ENCODE peak calls at places on chromosomes 12 and 14, in seven cellular contexts. B is NCI-H1105; T is naive B cell; M is activated CD4-positive, alpha-beta T cell treated with anti-CD3 and anti-CD28 coated beads for 4 hours; D is heart right ventricle; X is Daoy; Q is NCI-H2171 treated with DMSO at 0.1 percent for 48 hours. N is an unnamed sample.

GRCh38 chr14:56487090-56487667 is 92.4 kb upstream of the TMEM260 start:
- DNase-seq in B (peak; percentile 20), T (no peak), M (no peak), D (no peak), X (no peak), Q (peak; percentile 42), N (no peak)

GRCh38 chr14:104795781-104796681 is 483 bp upstream of the AKT1 start:
- DNase-seq in B (peak; percentile 12), T (peak; percentile 49), M (peak; percentile 60), D (peak; percentile 50), X (peak; percentile 79), Q (no peak), N (peak; percentile 87)

GRCh38 chr14:81453166-81453766 is 53.1 kb upstream of the STON2 start:
- DNase-seq in B (peak; percentile 44), T (peak; percentile 32), M (peak; percentile 47), D (peak; percentile 51), X (peak; percentile 56), Q (peak; percentile 84), N (peak; percentile 79)

GRCh38 chr14:71333705-71334104 is 426.4 kb downstream of the PCNX1 start:
- DNase-seq in B (no peak), T (no peak), M (no peak), D (no peak), X (no peak), Q (no peak), N (no peak)

GRCh38 chr14:74841230-74842207 is 34.4 kb downstream of the PROX2 start:
- DNase-seq in B (no peak), T (peak; percentile 54), M (no peak), D (no peak), X (no peak), Q (no peak), N (no peak)

GRCh38 chr12:124909831-124910560 is 4.5 kb downstream of the UBC start:
- DNase-seq in B (no peak), T (no peak), M (no peak), D (no peak), X (no peak), Q (no peak), N (no peak)

GRCh38 chr12:88546851-88547250 is 33.4 kb downstream of the KITLG start:
- DNase-seq in B (no peak), T (no peak), M (no peak), D (no peak), X (no peak), Q (no peak), N (no peak)

GRCh38 chr14:57833304-57833703 is 32.6 kb downstream of the SLC35F4 start:
- DNase-seq in B (no peak), T (no peak), M (no peak), D (no peak), X (peak; percentile 95), Q (peak; percentile 7), N (no peak)

GRCh38 chr14:54090274-54090673 is 133.6 kb upstream of the BMP4 start:
- DNase-seq in B (no peak), T (no peak), M (no peak), D (no peak), X (no peak), Q (no peak), N (no peak)

GRCh38 chr12:119005085-119005484 is 23.7 kb downstream of the SRRM4 start:
- DNase-seq in B (no peak), T (no peak), M (no peak), D (no peak), X (no peak), Q (no peak), N (no peak)

GRCh38 chr12:6825398-6826124 is 2.6 kb upstream of the P3H3 start:
- DNase-seq in B (peak; percentile 12), T (peak; percentile 63), M (peak; percentile 87), D (peak; percentile 87), X (peak; percentile 86), Q (peak; percentile 87), N (peak; percentile 93)

GRCh38 chr12:104864668-104865067 is 93.4 kb downstream of the SLC41A2 start:
- DNase-seq in B (no peak), T (no peak), M (no peak), D (no peak), X (no peak), Q (no peak), N (no peak)

GRCh38 chr14:72513994-72514659 is 379.8 kb downstream of the DPF3 start:
- DNase-seq in B (no peak), T (peak; percentile 23), M (no peak), D (no peak), X (peak; percentile 42), Q (peak; percentile 38), N (no peak)